ENCODE peak calls at places on chromosomes 4 and X, in ten cellular contexts. One of them, this sample, is unnamed.

GRCh38 chr4:47705326-47705981 is 132.4 kb downstream of the CORIN start:
- DNase-seq in mammary epithelial cell: no peak
- DNase-seq in body of pancreas: no peak
- DNase-seq in osteoblast: no peak
- DNase-seq in CD8-positive, alpha-beta T cell: no peak
- DNase-seq in cardiac fibroblast: peak
- DNase-seq in AG09309: no peak
- DNase-seq in AG04450: no peak
- DNase-seq in choroid plexus epithelial cell: peak
- DNase-seq in AG10803: peak
- DNase-seq in this sample: no peak

GRCh38 chr4:67573193-67573592 is 14.7 kb downstream of the STAP1 start:
- DNase-seq in mammary epithelial cell: no peak
- DNase-seq in choroid plexus epithelial cell: no peak
- DNase-seq in body of pancreas: no peak
- DNase-seq in AG09309: no peak
- DNase-seq in CD8-positive, alpha-beta T cell: no peak
- DNase-seq in AG04450: no peak
- DNase-seq in cardiac fibroblast: no peak
- DNase-seq in AG10803: no peak
- DNase-seq in osteoblast: no peak
- DNase-seq in this sample: no peak

GRCh38 chrX:123884809-123885408 is 25.1 kb downstream of the XIAP start:
- DNase-seq in AG10803: peak
- DNase-seq in cardiac fibroblast: peak
- DNase-seq in choroid plexus epithelial cell: peak
- DNase-seq in body of pancreas: peak
- DNase-seq in AG09309: peak
- DNase-seq in AG04450: no peak
- DNase-seq in CD8-positive, alpha-beta T cell: peak
- DNase-seq in mammary epithelial cell: peak
- DNase-seq in osteoblast: peak
- DNase-seq in this sample: no peak

GRCh38 chrX:71140440-71140839 is 4.2 kb upstream of the NLGN3 start:
- DNase-seq in body of pancreas: no peak
- DNase-seq in AG09309: no peak
- DNase-seq in mammary epithelial cell: no peak
- DNase-seq in AG10803: no peak
- DNase-seq in choroid plexus epithelial cell: no peak
- DNase-seq in CD8-positive, alpha-beta T cell: no peak
- DNase-seq in AG04450: no peak
- DNase-seq in osteoblast: no peak
- DNase-seq in cardiac fibroblast: no peak
- DNase-seq in this sample: no peak

GRCh38 chr4:79653871-79654270 is 245.8 kb upstream of the GK2 start:
- DNase-seq in cardiac fibroblast: no peak
- DNase-seq in body of pancreas: no peak
- DNase-seq in AG09309: no peak
- DNase-seq in choroid plexus epithelial cell: peak
- DNase-seq in osteoblast: no peak
- DNase-seq in mammary epithelial cell: no peak
- DNase-seq in AG04450: no peak
- DNase-seq in CD8-positive, alpha-beta T cell: no peak
- DNase-seq in AG10803: no peak
- DNase-seq in this sample: no peak

GRCh38 chrX:107467271-107467670 is 17.8 kb downstream of the FRMPD3 start:
- DNase-seq in AG04450: no peak
- DNase-seq in choroid plexus epithelial cell: no peak
- DNase-seq in cardiac fibroblast: no peak
- DNase-seq in AG10803: no peak
- DNase-seq in osteoblast: no peak
- DNase-seq in AG09309: no peak
- DNase-seq in CD8-positive, alpha-beta T cell: no peak
- DNase-seq in mammary epithelial cell: no peak
- DNase-seq in body of pancreas: no peak
- DNase-seq in this sample: no peak

GRCh38 chr4:16384496-16384895 is 158.2 kb upstream of the TAPT1 start:
- DNase-seq in cardiac fibroblast: no peak
- DNase-seq in AG10803: no peak
- DNase-seq in AG04450: no peak
- DNase-seq in CD8-positive, alpha-beta T cell: no peak
- DNase-seq in osteoblast: no peak
- DNase-seq in AG09309: no peak
- DNase-seq in choroid plexus epithelial cell: no peak
- DNase-seq in mammary epithelial cell: no peak
- DNase-seq in body of pancreas: no peak
- DNase-seq in this sample: no peak

GRCh38 chr4:44120646-44121045 is 328.0 kb downstream of the KCTD8 start:
- DNase-seq in AG04450: no peak
- DNase-seq in AG10803: no peak
- DNase-seq in choroid plexus epithelial cell: no peak
- DNase-seq in cardiac fibroblast: no peak
- DNase-seq in body of pancreas: no peak
- DNase-seq in mammary epithelial cell: no peak
- DNase-seq in osteoblast: no peak
- DNase-seq in CD8-positive, alpha-beta T cell: no peak
- DNase-seq in AG09309: no peak
- DNase-seq in this sample: no peak

GRCh38 chr4:181077416-181077815 is 1165.8 kb upstream of the TENM3 start:
- DNase-seq in osteoblast: no peak
- DNase-seq in AG04450: no peak
- DNase-seq in mammary epithelial cell: no peak
- DNase-seq in AG09309: no peak
- DNase-seq in AG10803: no peak
- DNase-seq in CD8-positive, alpha-beta T cell: no peak
- DNase-seq in body of pancreas: no peak
- DNase-seq in choroid plexus epithelial cell: peak
- DNase-seq in cardiac fibroblast: no peak
- DNase-seq in this sample: no peak

GRCh38 chr4:138158746-138159297 is 83.3 kb downstream of the SLC7A11 start:
- DNase-seq in osteoblast: no peak
- DNase-seq in mammary epithelial cell: peak
- DNase-seq in AG04450: peak
- DNase-seq in body of pancreas: no peak
- DNase-seq in CD8-positive, alpha-beta T cell: no peak
- DNase-seq in cardiac fibroblast: peak
- DNase-seq in AG10803: peak
- DNase-seq in choroid plexus epithelial cell: peak
- DNase-seq in AG09309: peak
- DNase-seq in this sample: peak

GRCh38 chrX:87636533-87636932 is 118.9 kb downstream of the KLHL4 start:
- DNase-seq in choroid plexus epithelial cell: no peak
- DNase-seq in cardiac fibroblast: no peak
- DNase-seq in AG04450: no peak
- DNase-seq in osteoblast: no peak
- DNase-seq in AG10803: no peak
- DNase-seq in mammary epithelial cell: no peak
- DNase-seq in AG09309: no peak
- DNase-seq in body of pancreas: no peak
- DNase-seq in CD8-positive, alpha-beta T cell: no peak
- DNase-seq in this sample: no peak

GRCh38 chr4:1502501-1502886 is 96.3 kb upstream of the NKX1-1 start:
- DNase-seq in mammary epithelial cell: no peak
- DNase-seq in AG04450: no peak
- DNase-seq in AG09309: no peak
- DNase-seq in cardiac fibroblast: no peak
- DNase-seq in choroid plexus epithelial cell: no peak
- DNase-seq in body of pancreas: no peak
- DNase-seq in osteoblast: peak
- DNase-seq in AG10803: no peak
- DNase-seq in CD8-positive, alpha-beta T cell: no peak
- DNase-seq in this sample: no peak

GRCh38 chrX:10582215-10582733 is 38.1 kb downstream of the MID1 start:
- DNase-seq in cardiac fibroblast: peak
- DNase-seq in choroid plexus epithelial cell: peak
- DNase-seq in AG09309: no peak
- DNase-seq in mammary epithelial cell: no peak
- DNase-seq in AG10803: no peak
- DNase-seq in osteoblast: no peak
- DNase-seq in body of pancreas: no peak
- DNase-seq in CD8-positive, alpha-beta T cell: no peak
- DNase-seq in AG04450: no peak
- DNase-seq in this sample: no peak
- H3K4me3 ChIP-seq in cardiac fibroblast: no peak
- H3K4me3 ChIP-seq in choroid plexus epithelial cell: no peak
- H3K4me3 ChIP-seq in AG09309: no peak
- H3K4me3 ChIP-seq in mammary epithelial cell: no peak
- H3K4me3 ChIP-seq in AG10803: no peak
- H3K4me3 ChIP-seq in osteoblast: no peak
- H3K4me3 ChIP-seq in body of pancreas: no peak
- H3K4me3 ChIP-seq in CD8-positive, alpha-beta T cell: no peak
- H3K4me3 ChIP-seq in AG04450: no peak
- H3K4me3 ChIP-seq in this sample: no peak

GRCh38 chrX:109632906-109633504 is 8.0 kb upstream of the KCNE5 start:
- DNase-seq in body of pancreas: no peak
- DNase-seq in AG04450: no peak
- DNase-seq in osteoblast: no peak
- DNase-seq in choroid plexus epithelial cell: peak
- DNase-seq in cardiac fibroblast: peak
- DNase-seq in CD8-positive, alpha-beta T cell: no peak
- DNase-seq in AG09309: no peak
- DNase-seq in AG10803: peak
- DNase-seq in mammary epithelial cell: no peak
- DNase-seq in this sample: no peak
- TF ChIP-seq CTCF in body of pancreas: peak
- TF ChIP-seq CTCF in AG04450: peak
- TF ChIP-seq CTCF in osteoblast: peak
- TF ChIP-seq CTCF in choroid plexus epithelial cell: peak
- TF ChIP-seq CTCF in cardiac fibroblast: peak
- TF ChIP-seq CTCF in CD8-positive, alpha-beta T cell: no peak
- TF ChIP-seq CTCF in AG09309: peak
- TF ChIP-seq CTCF in AG10803: peak
- TF ChIP-seq CTCF in mammary epithelial cell: peak
- TF ChIP-seq CTCF in this sample: peak

GRCh38 chr4:182548156-182548555 is 305.0 kb downstream of the TENM3 start:
- DNase-seq in body of pancreas: no peak
- DNase-seq in AG09309: no peak
- DNase-seq in mammary epithelial cell: no peak
- DNase-seq in AG04450: no peak
- DNase-seq in choroid plexus epithelial cell: no peak
- DNase-seq in CD8-positive, alpha-beta T cell: no peak
- DNase-seq in AG10803: no peak
- DNase-seq in cardiac fibroblast: no peak
- DNase-seq in osteoblast: no peak
- DNase-seq in this sample: no peak

GRCh38 chr4:182552948-182553347 is 309.7 kb downstream of the TENM3 start:
- DNase-seq in mammary epithelial cell: no peak
- DNase-seq in AG10803: no peak
- DNase-seq in osteoblast: no peak
- DNase-seq in AG09309: no peak
- DNase-seq in CD8-positive, alpha-beta T cell: no peak
- DNase-seq in cardiac fibroblast: no peak
- DNase-seq in AG04450: no peak
- DNase-seq in choroid plexus epithelial cell: no peak
- DNase-seq in body of pancreas: no peak
- DNase-seq in this sample: no peak

GRCh38 chr4:182549386-182549785 is 306.2 kb downstream of the TENM3 start:
- DNase-seq in AG10803: no peak
- DNase-seq in body of pancreas: no peak
- DNase-seq in choroid plexus epithelial cell: no peak
- DNase-seq in CD8-positive, alpha-beta T cell: no peak
- DNase-seq in mammary epithelial cell: no peak
- DNase-seq in AG09309: no peak
- DNase-seq in osteoblast: no peak
- DNase-seq in AG04450: no peak
- DNase-seq in cardiac fibroblast: no peak
- DNase-seq in this sample: no peak

DNA sequence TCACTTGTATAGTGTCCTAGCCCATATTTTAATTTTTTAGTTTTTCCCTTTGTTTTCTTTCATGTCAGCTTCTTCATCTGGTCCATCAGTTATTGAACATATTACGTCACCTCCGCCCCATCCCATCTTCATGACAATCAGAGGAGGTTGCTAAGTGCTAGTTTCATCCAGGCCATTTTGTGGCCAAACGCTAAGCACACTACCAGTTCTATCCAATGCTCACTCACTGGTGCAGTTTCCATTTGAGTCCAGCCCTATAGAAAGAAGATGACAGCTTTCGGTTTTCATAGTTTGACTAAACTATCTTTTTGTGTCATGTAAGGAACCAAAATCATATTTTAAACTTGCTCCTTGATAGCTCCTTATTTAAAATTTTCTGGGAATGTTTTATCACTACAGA is 304.2 kb downstream of the TENM3 start:
- DNase-seq in CD8-positive, alpha-beta T cell: no peak
- DNase-seq in cardiac fibroblast: no peak
- DNase-seq in mammary epithelial cell: no peak
- DNase-seq in choroid plexus epithelial cell: no peak
- DNase-seq in osteoblast: no peak
- DNase-seq in AG10803: no peak
- DNase-seq in AG04450: no peak
- DNase-seq in body of pancreas: no peak
- DNase-seq in AG09309: no peak
- DNase-seq in this sample: no peak
- H3K4me3 ChIP-seq in CD8-positive, alpha-beta T cell: no peak
- H3K4me3 ChIP-seq in cardiac fibroblast: no peak
- H3K4me3 ChIP-seq in mammary epithelial cell: no peak
- H3K4me3 ChIP-seq in choroid plexus epithelial cell: no peak
- H3K4me3 ChIP-seq in osteoblast: no peak
- H3K4me3 ChIP-seq in AG10803: no peak
- H3K4me3 ChIP-seq in AG04450: no peak
- H3K4me3 ChIP-seq in body of pancreas: no peak
- H3K4me3 ChIP-seq in AG09309: no peak
- H3K4me3 ChIP-seq in this sample: no peak

GRCh38 chrX:153380691-153381090 is 20.5 kb downstream of the PNMA6E start:
- DNase-seq in AG09309: no peak
- DNase-seq in osteoblast: peak
- DNase-seq in AG04450: no peak
- DNase-seq in choroid plexus epithelial cell: peak
- DNase-seq in CD8-positive, alpha-beta T cell: no peak
- DNase-seq in body of pancreas: no peak
- DNase-seq in AG10803: no peak
- DNase-seq in mammary epithelial cell: no peak
- DNase-seq in cardiac fibroblast: no peak
- DNase-seq in this sample: no peak

GRCh38 chrX:153379971-153380581 is 21.1 kb downstream of the PNMA6E start:
- DNase-seq in AG09309: no peak
- DNase-seq in AG10803: no peak
- DNase-seq in body of pancreas: no peak
- DNase-seq in choroid plexus epithelial cell: peak
- DNase-seq in mammary epithelial cell: no peak
- DNase-seq in AG04450: no peak
- DNase-seq in cardiac fibroblast: no peak
- DNase-seq in CD8-positive, alpha-beta T cell: no peak
- DNase-seq in osteoblast: peak
- DNase-seq in this sample: no peak

GRCh38 chrX:153382563-153383482 is 18.3 kb downstream of the PNMA6E start:
- DNase-seq in choroid plexus epithelial cell: no peak
- DNase-seq in AG09309: no peak
- DNase-seq in osteoblast: peak
- DNase-seq in body of pancreas: no peak
- DNase-seq in cardiac fibroblast: no peak
- DNase-seq in mammary epithelial cell: no peak
- DNase-seq in AG04450: no peak
- DNase-seq in CD8-positive, alpha-beta T cell: no peak
- DNase-seq in AG10803: no peak
- DNase-seq in this sample: no peak

GRCh38 chrX:153379508-153379907 is 21.6 kb downstream of the PNMA6E start:
- DNase-seq in cardiac fibroblast: no peak
- DNase-seq in AG10803: no peak
- DNase-seq in body of pancreas: no peak
- DNase-seq in osteoblast: no peak
- DNase-seq in AG04450: no peak
- DNase-seq in mammary epithelial cell: no peak
- DNase-seq in CD8-positive, alpha-beta T cell: no peak
- DNase-seq in choroid plexus epithelial cell: no peak
- DNase-seq in AG09309: no peak
- DNase-seq in this sample: no peak

GRCh38 chrX:153381684-153382532 is 19.2 kb downstream of the PNMA6E start:
- DNase-seq in choroid plexus epithelial cell: peak
- DNase-seq in mammary epithelial cell: peak
- DNase-seq in AG09309: peak
- DNase-seq in cardiac fibroblast: peak
- DNase-seq in osteoblast: peak
- DNase-seq in CD8-positive, alpha-beta T cell: no peak
- DNase-seq in body of pancreas: peak
- DNase-seq in AG04450: peak
- DNase-seq in AG10803: peak
- DNase-seq in this sample: peak
- TF ChIP-seq CTCF in choroid plexus epithelial cell: peak
- TF ChIP-seq CTCF in mammary epithelial cell: peak
- TF ChIP-seq CTCF in AG09309: peak
- TF ChIP-seq CTCF in cardiac fibroblast: peak
- TF ChIP-seq CTCF in osteoblast: peak
- TF ChIP-seq CTCF in CD8-positive, alpha-beta T cell: no peak
- TF ChIP-seq CTCF in body of pancreas: peak
- TF ChIP-seq CTCF in AG04450: peak
- TF ChIP-seq CTCF in AG10803: peak
- TF ChIP-seq CTCF in this sample: peak

This sample was measured in AG04449.